ENCODE peak calls at places on chromosomes 7 and 10, in five cellular contexts. One of them, this sample, is unnamed.

GRCh38 chr7:49333180-49333881 is 409.0 kb downstream of the CDC14C start:
- DNase-seq in stomach: no peak
- DNase-seq in cardiac fibroblast: no peak
- DNase-seq in NCI-H1436: no peak
- DNase-seq in HuH-7.5: no peak
- DNase-seq in this sample: no peak

GRCh38 chr7:154427527-154427926 is 375.3 kb downstream of the DPP6 start:
- DNase-seq in NCI-H1436: no peak
- DNase-seq in cardiac fibroblast: no peak
- DNase-seq in HuH-7.5: no peak
- DNase-seq in stomach: no peak
- DNase-seq in this sample: no peak

GRCh38 chr10:869171-869570 is 62.3 kb downstream of the LARP4B start:
- DNase-seq in HuH-7.5: no peak
- DNase-seq in cardiac fibroblast: no peak
- DNase-seq in stomach: no peak
- DNase-seq in NCI-H1436: no peak
- DNase-seq in this sample: no peak

GRCh38 chr10:125768217-125768616 is 7.4 kb downstream of the MMP21 start:
- DNase-seq in NCI-H1436: peak; percentile 12
- DNase-seq in HuH-7.5: no peak
- DNase-seq in stomach: no peak
- DNase-seq in cardiac fibroblast: peak; percentile 43
- DNase-seq in this sample: no peak

GRCh38 chr7:620052-620451 is 100.4 kb upstream of the PDGFA start:
- DNase-seq in cardiac fibroblast: peak; percentile 94
- DNase-seq in NCI-H1436: no peak
- DNase-seq in stomach: no peak
- DNase-seq in HuH-7.5: no peak
- DNase-seq in this sample: no peak

GRCh38 chr7:14196555-14196954 is 207.1 kb upstream of the ETV1 start:
- DNase-seq in stomach: no peak
- DNase-seq in cardiac fibroblast: peak; percentile 51
- DNase-seq in HuH-7.5: no peak
- DNase-seq in NCI-H1436: no peak
- DNase-seq in this sample: no peak

GRCh38 chr10:103911021-103911459 is 6.9 kb downstream of the STN1 start:
- DNase-seq in stomach: no peak
- DNase-seq in cardiac fibroblast: no peak
- DNase-seq in NCI-H1436: no peak
- DNase-seq in HuH-7.5: no peak
- DNase-seq in this sample: no peak

GRCh38 chr10:121459765-121460453 is 138.3 kb downstream of the FGFR2 start:
- DNase-seq in NCI-H1436: no peak
- DNase-seq in HuH-7.5: no peak
- DNase-seq in cardiac fibroblast: no peak
- DNase-seq in stomach: no peak
- DNase-seq in this sample: no peak

GRCh38 chr10:130481076-130481930 is 345.1 kb downstream of the GLRX3 start:
- DNase-seq in NCI-H1436: no peak
- DNase-seq in stomach: no peak
- DNase-seq in cardiac fibroblast: no peak
- DNase-seq in HuH-7.5: no peak
- DNase-seq in this sample: no peak

GRCh38 chr7:121714559-121715303 is 158.2 kb upstream of the PTPRZ1 start:
- DNase-seq in stomach: peak; percentile 56
- DNase-seq in NCI-H1436: no peak
- DNase-seq in cardiac fibroblast: no peak
- DNase-seq in HuH-7.5: peak; percentile 33
- DNase-seq in this sample: no peak

GRCh38 chr7:152411389-152411788 is 24.4 kb downstream of the KMT2C start:
- DNase-seq in HuH-7.5: no peak
- DNase-seq in stomach: no peak
- DNase-seq in NCI-H1436: no peak
- DNase-seq in cardiac fibroblast: no peak
- DNase-seq in this sample: no peak

GRCh38 chr7:33654641-33655040 is 250.7 kb upstream of the BMPER start:
- DNase-seq in HuH-7.5: no peak
- DNase-seq in NCI-H1436: peak; percentile 13
- DNase-seq in cardiac fibroblast: no peak
- DNase-seq in stomach: no peak
- DNase-seq in this sample: no peak

GRCh38 chr7:30831227-30831626 is 60.0 kb downstream of the MINDY4 start:
- DNase-seq in NCI-H1436: no peak
- DNase-seq in stomach: no peak
- DNase-seq in HuH-7.5: no peak
- DNase-seq in cardiac fibroblast: no peak
- DNase-seq in this sample: no peak

GRCh38 chr10:132521041-132521465 is 16.5 kb upstream of the INPP5A start:
- DNase-seq in HuH-7.5: no peak
- DNase-seq in NCI-H1436: no peak
- DNase-seq in cardiac fibroblast: no peak
- DNase-seq in stomach: no peak
- DNase-seq in this sample: peak; percentile 39

GRCh38 chr10:30182191-30183075 is 123.0 kb upstream of the JCAD start:
- DNase-seq in stomach: no peak
- DNase-seq in cardiac fibroblast: peak; percentile 81
- DNase-seq in HuH-7.5: peak; percentile 28
- DNase-seq in NCI-H1436: no peak
- DNase-seq in this sample: no peak

GRCh38 chr7:151168022-151168786 is 710 bp upstream of the GBX1 start:
- DNase-seq in cardiac fibroblast: peak; percentile 14
- DNase-seq in HuH-7.5: peak; percentile 85
- DNase-seq in NCI-H1436: no peak
- DNase-seq in stomach: peak; percentile 42
- DNase-seq in this sample: no peak

GRCh38 chr7:30925913-30926312 is 14.3 kb downstream of the AQP1 start:
- DNase-seq in NCI-H1436: no peak
- DNase-seq in HuH-7.5: peak; percentile 5
- DNase-seq in cardiac fibroblast: no peak
- DNase-seq in stomach: peak; percentile 15
- DNase-seq in this sample: no peak

This sample was measured in right lobe of liver.